ENCODE peak calls at places on chromosome 3, in five cellular contexts. B is HepG2, Y is nucleus accumbens, S is NCI-H774, J is amniotic epithelial cell. C is an unnamed sample.

GRCh38 chr3:114380233-114380645 is 86.4 kb downstream of the TIGIT start:
- DNase-seq in B (no peak), Y (peak), S (no peak), J (peak), C (peak)

GRCh38 chr3:159764211-159765024 is 224.2 kb upstream of the IL12A start:
- DNase-seq in B (no peak), Y (peak), S (peak), J (peak), C (peak)

GRCh38 chr3:194933465-194933864 is 247.8 kb downstream of the FAM43A start:
- DNase-seq in B (no peak), Y (no peak), S (no peak), J (no peak), C (no peak)

GRCh38 chr3:195921334-195921771 is 13.0 kb upstream of the TNK2 start:
- DNase-seq in B (no peak), Y (no peak), S (no peak), J (no peak), C (no peak)

GRCh38 chr3:10757821-10758130 is 58.3 kb upstream of the SLC6A11 start:
- DNase-seq in B (no peak), Y (no peak), S (no peak), J (no peak), C (no peak)

GRCh38 chr3:79018671-79019136 is 749.1 kb downstream of the ROBO1 start:
- DNase-seq in B (peak), Y (peak), S (no peak), J (peak), C (peak)

GRCh38 chr3:134197681-134198261 is 52.9 kb downstream of the RYK start:
- DNase-seq in B (peak), Y (no peak), S (no peak), J (peak), C (no peak)

GRCh38 chr3:52428151-52429005 is 16.5 kb downstream of the SEMA3G start:
- DNase-seq in B (peak), Y (peak), S (peak), J (peak), C (peak)

GRCh38 chr3:47984089-47984759 is 32.0 kb downstream of the MAP4 start:
- DNase-seq in B (no peak), Y (peak), S (no peak), J (peak), C (no peak)

GRCh38 chr3:147507638-147508286 is 98.6 kb downstream of the ZIC1 start:
- DNase-seq in B (no peak), Y (no peak), S (no peak), J (peak), C (no peak)

GRCh38 chr3:56251343-56251945 is 216.8 kb downstream of the ERC2 start:
- DNase-seq in B (peak), Y (peak), S (peak), J (peak), C (no peak)

GRCh38 chr3:33791477-33792166 is 6.8 kb upstream of the PDCD6IP start:
- DNase-seq in B (peak), Y (no peak), S (no peak), J (peak), C (no peak)

GRCh38 chr3:66473181-66473580 is 27.6 kb downstream of the LRIG1 start:
- DNase-seq in B (no peak), Y (no peak), S (no peak), J (no peak), C (no peak)

GRCh38 chr3:138187296-138188012 is at the start of gene ARMC8:
- DNase-seq in B (peak), Y (peak), S (no peak), J (peak), C (peak)

GRCh38 chr3:71728632-71729342 is 3.6 kb upstream of the EIF4E3 start:
- DNase-seq in B (no peak), Y (peak), S (no peak), J (no peak), C (peak)

GRCh38 chr3:139561959-139562676 is 22.6 kb upstream of the RBP1 start:
- DNase-seq in B (peak), Y (peak), S (peak), J (peak), C (no peak)

GRCh38 chr3:146594843-146595482 is 10.2 kb downstream of the PLSCR5 start:
- DNase-seq in B (peak), Y (no peak), S (no peak), J (peak), C (no peak)

GRCh38 chr3:156973954-156974353 is 147.8 kb downstream of the LEKR1 start:
- DNase-seq in B (no peak), Y (no peak), S (no peak), J (no peak), C (no peak)

GRCh38 chr3:46812237-46812791 is 50.9 kb downstream of the MYL3 start:
- DNase-seq in B (no peak), Y (peak), S (peak), J (peak), C (no peak)

GRCh38 chr3:45816544-45816943 is 20.2 kb upstream of the SLC6A20 start:
- DNase-seq in B (no peak), Y (no peak), S (no peak), J (peak), C (no peak)

GRCh38 chr3:171256445-171257250 is 203.6 kb downstream of the TNIK start:
- DNase-seq in B (no peak), Y (no peak), S (no peak), J (peak), C (no peak)

GRCh38 chr3:45552031-45552772 is 42.3 kb upstream of the LIMD1 start:
- DNase-seq in B (no peak), Y (no peak), S (no peak), J (no peak), C (no peak)

GRCh38 chr3:120506828-120507774 is 56.3 kb upstream of the FSTL1 start:
- DNase-seq in B (peak), Y (no peak), S (peak), J (peak), C (no peak)

GRCh38 chr3:53254810-53255359 is 937 bp downstream of the TKT start:
- DNase-seq in B (no peak), Y (peak), S (no peak), J (peak), C (peak)

GRCh38 chr3:133548090-133548489 is 25.4 kb upstream of the CDV3 start:
- DNase-seq in B (no peak), Y (no peak), S (no peak), J (peak), C (no peak)

GRCh38 chr3:12932347-12932746 is 91.0 kb upstream of the RPL32 start:
- DNase-seq in B (no peak), Y (no peak), S (no peak), J (no peak), C (peak)

GRCh38 chr3:170522171-170522570 is 63.7 kb downstream of the SLC7A14 start:
- DNase-seq in B (no peak), Y (no peak), S (no peak), J (no peak), C (no peak)

GRCh38 chr3:30511524-30512278 is 94.7 kb upstream of the TGFBR2 start:
- DNase-seq in B (peak), Y (no peak), S (no peak), J (peak), C (no peak)

GRCh38 chr3:47365213-47366153 is 15.3 kb upstream of the PTPN23 start:
- DNase-seq in B (no peak), Y (no peak), S (no peak), J (no peak), C (no peak)

GRCh38 chr3:3666664-3667063 is 132.6 kb upstream of the LRRN1 start:
- DNase-seq in B (no peak), Y (no peak), S (no peak), J (no peak), C (no peak)

GRCh38 chr3:132660745-132661067 is 577 bp downstream of the UBA5 start:
- DNase-seq in B (no peak), Y (no peak), S (no peak), J (no peak), C (no peak)

GRCh38 chr3:123157598-123158287 is 44.0 kb upstream of the SEC22A start:
- DNase-seq in B (peak), Y (no peak), S (no peak), J (no peak), C (no peak)

GRCh38 chr3:101903426-101903825 is 54.1 kb downstream of the NFKBIZ start:
- DNase-seq in B (no peak), Y (no peak), S (no peak), J (peak), C (no peak)

GRCh38 chr3:86104154-86104553 is 886.8 kb downstream of the VGLL3 start:
- DNase-seq in B (no peak), Y (no peak), S (no peak), J (no peak), C (no peak)

GRCh38 chr3:62755285-62755684 is 119.9 kb downstream of the CADPS start:
- DNase-seq in B (no peak), Y (no peak), S (no peak), J (no peak), C (no peak)

GRCh38 chr3:66423791-66424190 is 77.0 kb downstream of the LRIG1 start:
- DNase-seq in B (no peak), Y (no peak), S (no peak), J (peak), C (no peak)

GRCh38 chr3:48406443-48407431 is 23.1 kb downstream of the PLXNB1 start:
- DNase-seq in B (no peak), Y (no peak), S (no peak), J (no peak), C (no peak)

GRCh38 chr3:133377396-133377795 is 22.5 kb upstream of the BFSP2 start:
- DNase-seq in B (peak), Y (no peak), S (peak), J (peak), C (no peak)

GRCh38 chr3:59695858-59696257 is 646.0 kb upstream of the CFAP20DC start:
- DNase-seq in B (no peak), Y (no peak), S (no peak), J (no peak), C (no peak)

C was measured in posterior cingulate gyrus.